ENCODE peak calls at places on chromosomes 2 and 18, in four cellular contexts. M, B, J and Z are unnamed samples.
A peak's percentile ranks its signal among the peaks of the same experiment; 100 is the strongest.

GRCh38 chr2:4219121-4219520 is 515.7 kb downstream of the DCDC2C start:
- DNase-seq in M (no peak), B (no peak), J (no peak), Z (no peak)

GRCh38 chr2:223474893-223475292 is 127.3 kb downstream of the SCG2 start:
- DNase-seq in M (no peak), B (no peak), J (no peak), Z (no peak)

GRCh38 chr18:48975221-48975816 is 24.6 kb upstream of the SMAD7 start:
- DNase-seq in M (no peak), B (no peak), J (no peak), Z (no peak)

GRCh38 chr2:71784734-71785549 is 331.6 kb downstream of the DYSF start:
- DNase-seq in M (no peak), B (no peak), J (no peak), Z (no peak)

GRCh38 chr2:210553371-210553770 is 3.0 kb upstream of the CPS1 start:
- DNase-seq in M (no peak), B (no peak), J (no peak), Z (peak; percentile 13)

GRCh38 chr2:236899945-236900640 is 185.6 kb upstream of the COPS8 start:
- DNase-seq in M (no peak), B (no peak), J (no peak), Z (no peak)

GRCh38 chr18:54946149-54946581 is 13.1 kb downstream of the CCDC68 start:
- DNase-seq in M (no peak), B (no peak), J (peak; percentile 32), Z (peak; percentile 76)

GRCh38 chr2:19476347-19476746 is 117.9 kb upstream of the OSR1 start:
- DNase-seq in M (no peak), B (no peak), J (no peak), Z (no peak)

GRCh38 chr2:55839182-55839819 is 84.3 kb downstream of the EFEMP1 start:
- DNase-seq in M (no peak), B (no peak), J (no peak), Z (no peak)

GRCh38 chr18:11872479-11873136 is 21.4 kb downstream of the CHMP1B start:
- DNase-seq in M (no peak), B (no peak), J (peak; percentile 41), Z (peak; percentile 12)

GRCh38 chr2:61434314-61434713 is 36.6 kb downstream of the USP34 start:
- DNase-seq in M (no peak), B (no peak), J (peak; percentile 32), Z (no peak)

GRCh38 chr18:55694291-55694690 is 106.3 kb upstream of the TCF4 start:
- DNase-seq in M (no peak), B (no peak), J (no peak), Z (no peak)

GRCh38 chr2:146853741-146854444 is 990.9 kb upstream of the ACVR2A start:
- DNase-seq in M (no peak), B (no peak), J (no peak), Z (no peak)

GRCh38 chr2:134257516-134257915 is 3.6 kb downstream of the MGAT5 start:
- DNase-seq in M (no peak), B (no peak), J (no peak), Z (no peak)

GRCh38 chr18:70322928-70323327 is 34.1 kb downstream of the SOCS6 start:
- DNase-seq in M (no peak), B (no peak), J (no peak), Z (no peak)

GRCh38 chr2:129757366-129757914 is 222.0 kb upstream of the RAB6C start:
- DNase-seq in M (no peak), B (no peak), J (no peak), Z (no peak)

GRCh38 chr18:39806519-39806918 is 2148.5 kb upstream of the PIK3C3 start:
- DNase-seq in M (no peak), B (no peak), J (no peak), Z (no peak)

GRCh38 chr2:104755026-104755856 is 98.7 kb upstream of the POU3F3 start:
- DNase-seq in M (no peak), B (no peak), J (no peak), Z (no peak)

GRCh38 chr2:218782529-218782845 is 540 bp downstream of the CYP27A1 start:
- DNase-seq in M (no peak), B (no peak), J (no peak), Z (no peak)

GRCh38 chr2:234494361-234495075 is 2.4 kb downstream of the ARL4C start:
- DNase-seq in M (no peak), B (no peak), J (no peak), Z (peak; percentile 46)

GRCh38 chr2:48787580-48787979 is 32.1 kb upstream of the LHCGR start:
- DNase-seq in M (no peak), B (no peak), J (no peak), Z (no peak)

GRCh38 chr2:203451686-203452085 is 83.4 kb downstream of the RAPH1 start:
- DNase-seq in M (no peak), B (no peak), J (no peak), Z (no peak)

GRCh38 chr2:10889741-10890215 is 22.0 kb upstream of the KCNF1 start:
- DNase-seq in M (no peak), B (no peak), J (no peak), Z (no peak)

GRCh38 chr2:214126135-214126534 is 284.7 kb upstream of the VWC2L start:
- DNase-seq in M (no peak), B (no peak), J (no peak), Z (peak; percentile 3)

GRCh38 chr2:105732096-105732495 is 12.6 kb upstream of the NCK2 start:
- DNase-seq in M (no peak), B (no peak), J (no peak), Z (no peak)